ENCODE peak calls at places on chromosomes 2 and 18, in five cellular contexts. X is IMR-90, H is H9, K is mesenchymal stem cell, W is neuronal stem cell. M is an unnamed sample. For H3K4me1, the result is how much of the 10 kb centered on the place peaks cover.

GRCh38 chr2:88329815-88330603 is 122.5 kb downstream of the FOXI3 start:
- DNase-seq in H (peak), K (no peak), W (peak), X (peak), M (peak)

GRCh38 chr2:27498975-27499374 is 2.3 kb downstream of the GCKR start:
- DNase-seq in W (no peak), X (no peak), K (no peak), H (no peak), M (no peak)

GRCh38 chr18:8912348-8913057 is 190.0 kb upstream of the NDUFV2 start:
- DNase-seq in X (no peak), H (peak), K (no peak), W (peak), M (peak)

GRCh38 chr2:160290590-160290989 is 90.5 kb upstream of the ITGB6 start:
- DNase-seq in H (no peak), W (no peak), K (peak), X (no peak), M (no peak)

GRCh38 chr2:200877443-200877842 is 11.4 kb downstream of the PPIL3 start:
- DNase-seq in X (no peak), H (no peak), W (no peak), K (no peak), M (no peak)

GRCh38 chr18:64659186-64659585 is 510.3 kb upstream of the LINC00305 start:
- DNase-seq in W (no peak), H (no peak), X (no peak), K (no peak), M (peak)

GRCh38 chr18:62710417-62710816 is 4.9 kb upstream of the PHLPP1 start:
- DNase-seq in X (peak), H (no peak), W (no peak), K (no peak), M (no peak)

GRCh38 chr2:159484537-159484936 is 131.8 kb downstream of the BAZ2B start:
- DNase-seq in K (no peak), W (no peak), H (no peak), X (no peak), M (no peak)

GRCh38 chr2:11343344-11343625 is 1.2 kb downstream of the ROCK2 start:
- DNase-seq in H (no peak), W (no peak), K (no peak), X (no peak), M (no peak)

GRCh38 chr2:18465979-18466378 is 94.5 kb downstream of the RDH14 start:
- DNase-seq in H (no peak), W (no peak), X (peak), K (no peak), M (no peak)

GRCh38 chr2:96946625-96947024 is 39.8 kb downstream of the FAM178B start:
- DNase-seq in H (no peak), X (no peak), K (no peak), W (no peak), M (no peak)
- H3K23ac ChIP-seq in H (no peak), X (no peak), K (no peak), W (peak), M (no peak)

GRCh38 chr18:76935722-76936337 is 113.5 kb downstream of the ZNF236 start:
- DNase-seq in K (no peak), X (no peak), W (no peak), H (no peak), M (no peak)

GRCh38 chr18:76927216-76927725 is 104.9 kb downstream of the ZNF236 start:
- DNase-seq in K (no peak), W (no peak), H (no peak), X (peak), M (no peak)

GRCh38 chr18:76928179-76928868 is 106.0 kb downstream of the ZNF236 start:
- DNase-seq in W (no peak), X (no peak), H (no peak), K (no peak), M (no peak)

GRCh38 chr18:76932026-76932819 is 109.9 kb downstream of the ZNF236 start:
- DNase-seq in X (peak), H (no peak), K (no peak), W (no peak), M (no peak)

DNA sequence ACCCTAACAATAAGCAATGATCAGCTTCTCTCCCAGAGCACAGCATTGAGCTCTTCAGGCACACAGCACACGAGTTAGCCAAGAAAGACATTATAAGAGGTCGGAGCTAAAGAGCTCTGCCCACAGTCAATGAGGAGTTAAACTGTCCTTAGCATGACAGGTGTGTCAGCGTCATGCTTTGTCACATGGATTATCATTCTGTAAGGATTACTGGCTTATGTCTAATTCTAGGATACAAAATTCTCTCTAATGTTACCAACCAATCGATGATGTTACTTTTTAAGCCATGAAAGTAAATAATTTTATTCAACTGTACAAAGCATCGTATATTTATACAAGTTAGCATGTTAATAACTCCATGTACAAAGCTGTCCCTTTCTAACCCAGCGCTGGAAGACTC is 108.8 kb downstream of the ZNF236 start:
- DNase-seq in H (no peak), X (no peak), W (no peak), K (no peak), M (no peak)
- H3K4me1 ChIP-seq in H (under half), X (under half), W (under half), K (under half), M (under half)

GRCh38 chr18:79167526-79168190 is 98.5 kb downstream of the ATP9B start:
- DNase-seq in W (no peak), K (no peak), X (no peak), H (no peak), M (no peak)
- H3K23ac ChIP-seq in W (no peak), K (no peak), X (no peak), H (no peak), M (no peak)

DNA sequence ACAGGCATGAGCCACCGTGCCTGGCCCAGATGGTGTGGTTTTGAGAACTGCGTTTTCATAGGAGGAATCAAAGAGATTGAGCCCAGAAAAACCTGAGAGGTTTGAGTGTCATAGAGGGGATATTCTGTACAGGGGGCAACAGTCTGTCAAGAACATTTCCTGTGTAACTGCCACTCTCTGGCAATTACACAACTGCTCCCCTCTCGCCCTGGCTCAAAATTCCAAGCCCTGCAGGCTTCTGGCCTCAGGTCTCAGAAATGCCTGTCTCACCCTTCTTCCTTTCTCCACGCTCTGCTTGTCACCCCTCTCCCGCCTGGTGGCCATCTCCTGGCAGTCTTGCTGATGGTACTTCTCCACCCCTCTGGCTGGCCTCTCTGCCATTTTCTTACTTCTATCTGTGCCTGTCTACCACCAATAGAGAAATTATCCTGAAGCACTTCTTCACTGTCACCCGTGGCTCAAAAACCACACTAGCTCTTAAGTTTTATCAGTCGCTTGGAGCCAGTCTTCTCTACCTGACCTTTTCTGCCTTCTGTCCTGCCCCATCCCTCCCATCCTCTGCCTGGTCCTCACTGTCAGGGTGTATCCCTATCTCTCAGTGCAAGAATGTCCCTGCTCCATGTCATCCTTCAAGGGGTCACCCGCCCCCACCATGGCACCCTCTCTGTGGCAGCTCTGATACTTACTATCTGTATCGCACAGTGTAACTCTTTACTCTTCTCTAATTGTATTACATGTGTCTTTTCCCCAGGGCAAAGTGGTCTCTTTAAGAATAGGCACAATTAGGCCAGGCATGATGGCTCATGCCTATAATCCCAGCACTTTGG is 4.2 kb downstream of the VAMP5 start:
- DNase-seq in X (no peak), W (no peak), K (no peak), H (no peak), M (peak)
- H3K4me1 ChIP-seq in X (under half), W (under half), K (under half), H (under half), M (under half)

GRCh38 chr2:60515751-60516226 is 37.7 kb downstream of the BCL11A start:
- DNase-seq in W (no peak), H (peak), X (peak), K (peak), M (no peak)

GRCh38 chr2:60516826-60517225 is 36.6 kb downstream of the BCL11A start:
- DNase-seq in H (no peak), X (no peak), W (no peak), K (no peak), M (no peak)

GRCh38 chr2:60516383-60516811 is 37.1 kb downstream of the BCL11A start:
- DNase-seq in H (peak), X (peak), K (peak), W (no peak), M (peak)

GRCh38 chr2:60518567-60518966 is 34.9 kb downstream of the BCL11A start:
- DNase-seq in H (no peak), K (no peak), W (no peak), X (no peak), M (no peak)

DNA sequence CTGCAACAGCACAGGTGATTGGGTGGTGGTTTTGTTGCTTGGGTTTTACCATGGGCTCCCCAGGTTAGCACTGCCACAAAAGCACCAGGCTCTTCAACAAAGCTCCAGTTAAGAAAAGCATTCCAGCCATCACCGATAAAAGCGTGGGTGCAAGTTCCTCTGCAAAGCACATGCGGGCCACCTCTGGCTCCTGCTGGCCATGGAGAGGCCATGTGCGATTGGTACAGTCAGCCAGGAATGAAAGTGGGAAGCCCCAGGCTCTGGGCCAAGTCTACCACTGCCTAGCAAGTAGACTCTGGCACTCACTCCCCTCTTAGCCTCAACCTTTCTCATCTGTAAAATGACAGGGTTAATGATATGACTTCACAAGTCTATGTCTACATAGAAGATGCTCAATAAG is 36.0 kb downstream of the BCL11A start:
- DNase-seq in X (peak), H (peak), K (no peak), W (no peak), M (no peak)
- H3K23ac ChIP-seq in X (peak), H (no peak), K (no peak), W (no peak), M (no peak)

DNA sequence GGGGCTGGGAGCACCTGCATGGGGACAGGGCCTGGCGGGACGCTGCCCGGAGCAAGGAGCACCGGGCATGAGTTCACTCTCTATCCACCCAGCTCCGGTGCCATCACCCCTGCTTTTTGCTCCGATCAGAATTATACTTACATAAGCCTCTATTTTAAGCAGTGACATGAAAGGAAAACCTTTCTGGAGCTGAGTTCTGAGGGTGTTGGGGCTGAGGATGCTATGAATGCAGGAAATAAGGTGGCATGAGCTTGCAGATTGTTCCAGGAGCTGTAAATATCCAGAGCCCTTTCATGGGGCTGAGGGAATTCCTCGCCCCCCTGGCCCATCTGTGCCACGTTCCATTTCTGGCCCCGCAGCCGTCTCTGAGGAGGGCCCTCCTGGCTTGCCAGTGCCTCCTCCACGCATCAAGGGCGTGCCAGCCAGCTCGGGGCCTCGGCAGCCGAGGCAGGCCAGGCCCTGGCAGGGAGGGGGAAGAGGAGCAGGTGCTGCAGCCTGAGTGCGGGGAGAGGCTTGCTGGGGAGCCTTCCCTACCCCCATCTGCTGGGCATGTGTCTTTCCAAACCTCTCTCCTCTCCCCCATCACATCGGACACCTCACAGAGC is 91.7 kb upstream of the MCFD2 start:
- DNase-seq in W (no peak), K (no peak), X (no peak), H (no peak), M (no peak)
- H3K4me1 ChIP-seq in W (under half), K (under half), X (under half), H (under half), M (under half)

GRCh38 chr2:96259497-96259921 is 6.3 kb downstream of the TMEM127 start:
- DNase-seq in H (no peak), K (no peak), X (no peak), W (no peak), M (no peak)
- H3K23ac ChIP-seq in H (no peak), K (peak), X (no peak), W (no peak), M (no peak)

GRCh38 chr2:126661702-126662465 is 5.9 kb downstream of the GYPC start:
- DNase-seq in X (no peak), K (peak), W (no peak), H (no peak), M (no peak)
- H3K4me1 ChIP-seq in X (under half), K (half or more), W (under half), H (under half), M (under half)

M was measured in mesendoderm.